ENCODE peak calls at places on chromosome 13, in seven cellular contexts. B, V, J, G, K, N and H are unnamed samples.

GRCh38 chr13:90414691-90415596 is 932.5 kb upstream of the MIR17HG start:
- DNase-seq in G (no peak), K (no peak), J (no peak), B (no peak), N (no peak), V (peak), H (no peak)

GRCh38 chr13:110680852-110681251 is 25.1 kb downstream of the CARS2 start:
- DNase-seq in J (no peak), V (peak), G (no peak), K (no peak), N (no peak), B (no peak), H (no peak)

GRCh38 chr13:62250501-62251175 is 835.0 kb upstream of the PCDH20 start:
- DNase-seq in B (no peak), K (no peak), G (no peak), N (no peak), V (no peak), J (no peak), H (no peak)

GRCh38 chr13:47598340-47598911 is 402.6 kb downstream of the SUCLA2 start:
- DNase-seq in K (no peak), J (no peak), B (no peak), G (no peak), V (no peak), N (no peak), H (no peak)

GRCh38 chr13:33976965-33977364 is 159.0 kb downstream of the RFC3 start:
- DNase-seq in N (no peak), B (no peak), V (no peak), J (no peak), K (no peak), G (no peak), H (no peak)

GRCh38 chr13:111904701-111905608 is 162.0 kb upstream of the SOX1 start:
- DNase-seq in V (no peak), J (no peak), N (no peak), G (no peak), K (no peak), B (no peak), H (no peak)

GRCh38 chr13:41458939-41459753 is 1.8 kb downstream of the RGCC start:
- DNase-seq in V (peak), J (peak), G (peak), N (peak), B (peak), K (peak), H (peak)

GRCh38 chr13:29502391-29503008 is 93.0 kb downstream of the SLC7A1 start:
- DNase-seq in V (no peak), J (no peak), G (no peak), B (no peak), N (no peak), K (no peak), H (no peak)

GRCh38 chr13:30331331-30331771 is 24.0 kb upstream of the KATNAL1 start:
- DNase-seq in B (no peak), J (no peak), V (no peak), N (no peak), G (no peak), K (no peak), H (no peak)

GRCh38 chr13:113951246-113951999 is 22.5 kb downstream of the C13orf46 start:
- DNase-seq in V (no peak), G (peak), B (peak), J (peak), K (peak), N (peak), H (peak)

GRCh38 chr13:50072676-50073075 is 57.4 kb downstream of the KCNRG start:
- DNase-seq in J (no peak), V (no peak), B (no peak), K (no peak), N (no peak), G (no peak), H (no peak)

GRCh38 chr13:50512602-50513527 is 330.6 kb downstream of the DLEU7 start:
- DNase-seq in N (no peak), V (no peak), J (peak), B (peak), G (peak), K (peak), H (peak)

GRCh38 chr13:28046981-28047380 is 53.4 kb downstream of the FLT3 start:
- DNase-seq in G (no peak), J (no peak), K (no peak), N (no peak), B (no peak), V (no peak), H (no peak)

GRCh38 chr13:113089693-113090414 is 15.7 kb upstream of the F7 start:
- DNase-seq in V (no peak), N (no peak), K (no peak), J (no peak), G (no peak), B (no peak), H (no peak)

GRCh38 chr13:66714795-66715194 is 515.3 kb downstream of the PCDH9 start:
- DNase-seq in K (no peak), V (peak), N (no peak), G (no peak), B (no peak), J (no peak), H (no peak)

GRCh38 chr13:99214232-99214631 is 13.6 kb downstream of the UBAC2 start:
- DNase-seq in B (peak), N (no peak), V (no peak), J (no peak), G (no peak), K (no peak), H (no peak)

GRCh38 chr13:99916366-99917103 is 55.0 kb downstream of the ZIC5 start:
- DNase-seq in G (peak), N (no peak), V (peak), K (no peak), B (no peak), J (no peak), H (no peak)